ENCODE peak calls at places on chromosomes 1 and 21, in nine cellular contexts. One of them, this sample, is unnamed.
A peak's percentile ranks its signal among the peaks of the same experiment; 100 is the strongest.

GRCh38 chr1:30514945-30515344 is 208.4 kb downstream of the MATN1 start:
- DNase-seq in breast epithelium: no peak
- DNase-seq in left ventricle myocardium inferior: no peak
- DNase-seq in fibroblast of mammary gland: no peak
- DNase-seq in endodermal cell: peak; percentile 28
- DNase-seq in psoas muscle: no peak
- DNase-seq in MM.1S: no peak
- DNase-seq in retinal pigment epithelial cell: no peak
- DNase-seq in fibroblast of the aortic adventitia: no peak
- DNase-seq in this sample: no peak

GRCh38 chr1:31509124-31510072 is 66.9 kb upstream of the TINAGL1 start:
- DNase-seq in breast epithelium: no peak
- DNase-seq in retinal pigment epithelial cell: no peak
- DNase-seq in left ventricle myocardium inferior: no peak
- DNase-seq in MM.1S: peak; percentile 14
- DNase-seq in psoas muscle: no peak
- DNase-seq in fibroblast of mammary gland: no peak
- DNase-seq in endodermal cell: no peak
- DNase-seq in fibroblast of the aortic adventitia: no peak
- DNase-seq in this sample: no peak

GRCh38 chr1:231279081-231279480 is 38.1 kb downstream of the GNPAT start:
- DNase-seq in endodermal cell: no peak
- DNase-seq in breast epithelium: no peak
- DNase-seq in retinal pigment epithelial cell: no peak
- DNase-seq in left ventricle myocardium inferior: no peak
- DNase-seq in fibroblast of the aortic adventitia: peak; percentile 54
- DNase-seq in fibroblast of mammary gland: peak; percentile 45
- DNase-seq in MM.1S: no peak
- DNase-seq in psoas muscle: no peak
- DNase-seq in this sample: peak; percentile 86

GRCh38 chr21:41258617-41259016 is 58.0 kb upstream of the FAM3B start:
- DNase-seq in retinal pigment epithelial cell: no peak
- DNase-seq in psoas muscle: no peak
- DNase-seq in endodermal cell: no peak
- DNase-seq in MM.1S: no peak
- DNase-seq in fibroblast of the aortic adventitia: peak; percentile 25
- DNase-seq in breast epithelium: no peak
- DNase-seq in fibroblast of mammary gland: peak; percentile 52
- DNase-seq in left ventricle myocardium inferior: no peak
- DNase-seq in this sample: peak; percentile 84

GRCh38 chr1:192159769-192160168 is 1.5 kb downstream of the RGS18 start:
- DNase-seq in fibroblast of the aortic adventitia: no peak
- DNase-seq in fibroblast of mammary gland: no peak
- DNase-seq in MM.1S: no peak
- DNase-seq in endodermal cell: no peak
- DNase-seq in left ventricle myocardium inferior: no peak
- DNase-seq in retinal pigment epithelial cell: no peak
- DNase-seq in psoas muscle: no peak
- DNase-seq in breast epithelium: no peak
- DNase-seq in this sample: no peak

GRCh38 chr1:167819849-167820683 is 93.9 kb downstream of the ADCY10 start:
- DNase-seq in MM.1S: peak; percentile 37
- DNase-seq in breast epithelium: peak; percentile 93
- DNase-seq in fibroblast of mammary gland: peak; percentile 94
- DNase-seq in retinal pigment epithelial cell: peak; percentile 24
- DNase-seq in psoas muscle: peak; percentile 94
- DNase-seq in fibroblast of the aortic adventitia: peak; percentile 96
- DNase-seq in endodermal cell: peak; percentile 93
- DNase-seq in left ventricle myocardium inferior: peak; percentile 76
- DNase-seq in this sample: peak; percentile 82

GRCh38 chr1:147627435-147628110 is 42.8 kb downstream of the ACP6 start:
- DNase-seq in endodermal cell: peak; percentile 83
- DNase-seq in MM.1S: peak; percentile 58
- DNase-seq in fibroblast of the aortic adventitia: peak; percentile 62
- DNase-seq in psoas muscle: peak; percentile 72
- DNase-seq in retinal pigment epithelial cell: no peak
- DNase-seq in fibroblast of mammary gland: peak; percentile 43
- DNase-seq in left ventricle myocardium inferior: peak; percentile 35
- DNase-seq in breast epithelium: no peak
- DNase-seq in this sample: peak; percentile 50

GRCh38 chr1:22275626-22276395 is 132.9 kb upstream of the WNT4 start:
- DNase-seq in breast epithelium: no peak
- DNase-seq in fibroblast of mammary gland: peak; percentile 49
- DNase-seq in fibroblast of the aortic adventitia: peak; percentile 55
- DNase-seq in MM.1S: no peak
- DNase-seq in psoas muscle: peak; percentile 65
- DNase-seq in endodermal cell: peak; percentile 94
- DNase-seq in left ventricle myocardium inferior: no peak
- DNase-seq in retinal pigment epithelial cell: no peak
- DNase-seq in this sample: peak; percentile 70

GRCh38 chr1:39081266-39082139 is 55.4 kb downstream of the NDUFS5 start:
- DNase-seq in fibroblast of mammary gland: no peak
- DNase-seq in psoas muscle: peak; percentile 63
- DNase-seq in breast epithelium: no peak
- DNase-seq in retinal pigment epithelial cell: no peak
- DNase-seq in left ventricle myocardium inferior: peak; percentile 18
- DNase-seq in MM.1S: no peak
- DNase-seq in fibroblast of the aortic adventitia: no peak
- DNase-seq in endodermal cell: no peak
- DNase-seq in this sample: peak; percentile 39

GRCh38 chr1:54583868-54584267 is 35.8 kb downstream of the ACOT11 start:
- DNase-seq in breast epithelium: no peak
- DNase-seq in left ventricle myocardium inferior: no peak
- DNase-seq in fibroblast of the aortic adventitia: no peak
- DNase-seq in psoas muscle: no peak
- DNase-seq in fibroblast of mammary gland: no peak
- DNase-seq in MM.1S: no peak
- DNase-seq in endodermal cell: no peak
- DNase-seq in retinal pigment epithelial cell: no peak
- DNase-seq in this sample: no peak

GRCh38 chr1:200905411-200906052 is 10.8 kb downstream of the INAVA start:
- DNase-seq in MM.1S: peak; percentile 20
- DNase-seq in fibroblast of the aortic adventitia: no peak
- DNase-seq in left ventricle myocardium inferior: no peak
- DNase-seq in retinal pigment epithelial cell: no peak
- DNase-seq in breast epithelium: no peak
- DNase-seq in fibroblast of mammary gland: peak; percentile 10
- DNase-seq in endodermal cell: no peak
- DNase-seq in psoas muscle: no peak
- DNase-seq in this sample: peak; percentile 90

GRCh38 chr1:5393591-5393990 is 598.6 kb downstream of the NPHP4 start:
- DNase-seq in retinal pigment epithelial cell: no peak
- DNase-seq in endodermal cell: no peak
- DNase-seq in fibroblast of the aortic adventitia: no peak
- DNase-seq in MM.1S: no peak
- DNase-seq in breast epithelium: no peak
- DNase-seq in left ventricle myocardium inferior: no peak
- DNase-seq in fibroblast of mammary gland: no peak
- DNase-seq in psoas muscle: no peak
- DNase-seq in this sample: no peak

GRCh38 chr1:5391725-5392124 is 600.5 kb downstream of the NPHP4 start:
- DNase-seq in left ventricle myocardium inferior: no peak
- DNase-seq in fibroblast of the aortic adventitia: no peak
- DNase-seq in retinal pigment epithelial cell: no peak
- DNase-seq in psoas muscle: no peak
- DNase-seq in fibroblast of mammary gland: no peak
- DNase-seq in breast epithelium: no peak
- DNase-seq in endodermal cell: no peak
- DNase-seq in MM.1S: no peak
- DNase-seq in this sample: no peak

GRCh38 chr1:5393146-5393545 is 599.1 kb downstream of the NPHP4 start:
- DNase-seq in fibroblast of mammary gland: no peak
- DNase-seq in MM.1S: no peak
- DNase-seq in fibroblast of the aortic adventitia: no peak
- DNase-seq in retinal pigment epithelial cell: no peak
- DNase-seq in endodermal cell: no peak
- DNase-seq in left ventricle myocardium inferior: no peak
- DNase-seq in psoas muscle: no peak
- DNase-seq in breast epithelium: no peak
- DNase-seq in this sample: no peak

GRCh38 chr1:5390497-5390896 is 601.7 kb downstream of the NPHP4 start:
- DNase-seq in fibroblast of the aortic adventitia: no peak
- DNase-seq in breast epithelium: no peak
- DNase-seq in MM.1S: no peak
- DNase-seq in endodermal cell: no peak
- DNase-seq in left ventricle myocardium inferior: no peak
- DNase-seq in retinal pigment epithelial cell: no peak
- DNase-seq in fibroblast of mammary gland: no peak
- DNase-seq in psoas muscle: no peak
- DNase-seq in this sample: no peak

GRCh38 chr1:5394111-5394510 is 598.1 kb downstream of the NPHP4 start:
- DNase-seq in endodermal cell: peak; percentile 66
- DNase-seq in retinal pigment epithelial cell: no peak
- DNase-seq in left ventricle myocardium inferior: no peak
- DNase-seq in fibroblast of the aortic adventitia: no peak
- DNase-seq in fibroblast of mammary gland: no peak
- DNase-seq in MM.1S: no peak
- DNase-seq in breast epithelium: no peak
- DNase-seq in psoas muscle: no peak
- DNase-seq in this sample: no peak
- TF ChIP-seq CTCF in endodermal cell: peak; percentile 61
- TF ChIP-seq CTCF in retinal pigment epithelial cell: no peak
- TF ChIP-seq CTCF in left ventricle myocardium inferior: no peak
- TF ChIP-seq CTCF in fibroblast of the aortic adventitia: no peak
- TF ChIP-seq CTCF in fibroblast of mammary gland: no peak
- TF ChIP-seq CTCF in MM.1S: no peak
- TF ChIP-seq CTCF in breast epithelium: no peak
- TF ChIP-seq CTCF in psoas muscle: no peak
- TF ChIP-seq CTCF in this sample: no peak

GRCh38 chr1:119771016-119771415 is 2.3 kb upstream of the HMGCS2 start:
- DNase-seq in MM.1S: no peak
- DNase-seq in fibroblast of mammary gland: peak; percentile 27
- DNase-seq in endodermal cell: peak; percentile 66
- DNase-seq in left ventricle myocardium inferior: peak; percentile 24
- DNase-seq in retinal pigment epithelial cell: no peak
- DNase-seq in fibroblast of the aortic adventitia: no peak
- DNase-seq in psoas muscle: no peak
- DNase-seq in breast epithelium: no peak
- DNase-seq in this sample: no peak

GRCh38 chr1:119766374-119766794 is 2.3 kb downstream of the HMGCS2 start:
- DNase-seq in retinal pigment epithelial cell: no peak
- DNase-seq in fibroblast of the aortic adventitia: peak; percentile 9
- DNase-seq in breast epithelium: no peak
- DNase-seq in MM.1S: no peak
- DNase-seq in psoas muscle: no peak
- DNase-seq in left ventricle myocardium inferior: no peak
- DNase-seq in endodermal cell: no peak
- DNase-seq in fibroblast of mammary gland: no peak
- DNase-seq in this sample: no peak

GRCh38 chr1:119768778-119769177 is at the start of gene HMGCS2:
- DNase-seq in retinal pigment epithelial cell: no peak
- DNase-seq in left ventricle myocardium inferior: no peak
- DNase-seq in psoas muscle: no peak
- DNase-seq in fibroblast of the aortic adventitia: no peak
- DNase-seq in endodermal cell: peak; percentile 48
- DNase-seq in breast epithelium: no peak
- DNase-seq in fibroblast of mammary gland: no peak
- DNase-seq in MM.1S: no peak
- DNase-seq in this sample: no peak

GRCh38 chr1:119764220-119764619 is 4.5 kb downstream of the HMGCS2 start:
- DNase-seq in retinal pigment epithelial cell: no peak
- DNase-seq in endodermal cell: no peak
- DNase-seq in psoas muscle: no peak
- DNase-seq in left ventricle myocardium inferior: no peak
- DNase-seq in fibroblast of mammary gland: no peak
- DNase-seq in breast epithelium: no peak
- DNase-seq in MM.1S: no peak
- DNase-seq in fibroblast of the aortic adventitia: no peak
- DNase-seq in this sample: no peak

DNA sequence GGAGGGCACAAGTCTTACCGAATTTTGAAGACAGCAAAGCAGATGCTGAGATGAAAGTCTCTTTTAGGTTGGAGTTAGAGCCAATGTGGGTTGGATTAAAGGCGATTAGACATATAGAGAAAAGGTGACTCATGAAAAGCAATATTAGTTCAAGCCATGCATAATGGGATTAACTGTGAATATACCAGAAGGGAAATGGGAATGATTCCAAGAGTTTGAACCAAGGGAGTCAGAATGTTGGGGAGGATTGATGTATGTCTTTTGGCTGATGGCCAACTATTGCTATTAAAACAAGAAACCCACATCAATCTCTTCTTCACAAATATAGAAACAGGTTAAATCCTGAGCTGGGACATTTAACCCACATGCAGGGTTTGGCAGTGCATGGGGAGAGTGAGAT is 1.2 kb downstream of the HMGCS2 start:
- DNase-seq in fibroblast of the aortic adventitia: no peak
- DNase-seq in fibroblast of mammary gland: peak; percentile 29
- DNase-seq in retinal pigment epithelial cell: peak; percentile 73
- DNase-seq in endodermal cell: no peak
- DNase-seq in breast epithelium: no peak
- DNase-seq in left ventricle myocardium inferior: no peak
- DNase-seq in MM.1S: no peak
- DNase-seq in psoas muscle: no peak
- DNase-seq in this sample: no peak
- H3K4me3 ChIP-seq in fibroblast of the aortic adventitia: no peak overlapping the region
- H3K4me3 ChIP-seq in fibroblast of mammary gland: no peak overlapping the region
- H3K4me3 ChIP-seq in retinal pigment epithelial cell: no peak overlapping the region
- H3K4me3 ChIP-seq in endodermal cell: no peak overlapping the region
- H3K4me3 ChIP-seq in breast epithelium: no peak overlapping the region
- H3K4me3 ChIP-seq in left ventricle myocardium inferior: peak overlapping the region; percentile 41
- H3K4me3 ChIP-seq in MM.1S: no peak overlapping the region
- H3K4me3 ChIP-seq in psoas muscle: no peak overlapping the region
- H3K4me3 ChIP-seq in this sample: no peak overlapping the region

DNA sequence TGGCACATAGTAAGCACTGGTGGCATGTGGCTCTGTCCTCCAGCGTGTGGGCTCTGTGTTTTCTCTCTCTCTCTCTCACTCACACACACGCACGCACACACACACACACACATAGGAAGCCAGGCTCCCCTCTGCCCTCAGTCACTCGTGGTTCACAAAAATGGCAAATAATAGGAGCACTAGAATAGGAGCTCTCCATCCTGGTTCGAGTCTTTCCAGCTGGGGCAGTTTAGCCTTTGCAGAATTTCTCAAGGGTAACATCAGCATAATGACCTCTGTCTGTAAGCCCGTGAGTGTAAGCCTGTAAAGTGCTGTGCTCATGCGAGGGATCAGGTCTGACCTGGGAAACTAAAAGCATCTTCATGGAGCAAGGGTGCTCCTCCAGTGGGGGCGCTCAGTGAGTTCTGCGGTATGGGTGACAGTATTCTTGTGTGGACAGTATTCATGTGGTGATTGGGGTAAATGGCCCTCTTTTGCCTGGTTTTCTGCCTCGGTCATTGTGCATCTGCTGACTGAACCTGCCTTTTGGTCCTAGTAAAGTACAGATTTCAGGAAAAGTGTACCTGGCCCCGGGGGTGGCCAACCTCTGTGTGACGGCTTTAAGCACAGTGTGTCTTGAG is 839 bp upstream of the ZC3H12A start:
- DNase-seq in MM.1S: no peak
- DNase-seq in psoas muscle: no peak
- DNase-seq in left ventricle myocardium inferior: no peak
- DNase-seq in breast epithelium: peak; percentile 26
- DNase-seq in fibroblast of mammary gland: no peak
- DNase-seq in endodermal cell: no peak
- DNase-seq in retinal pigment epithelial cell: no peak
- DNase-seq in fibroblast of the aortic adventitia: peak; percentile 45
- DNase-seq in this sample: peak; percentile 43
- TF ChIP-seq CTCF in MM.1S: no peak
- TF ChIP-seq CTCF in psoas muscle: no peak
- TF ChIP-seq CTCF in left ventricle myocardium inferior: no peak
- TF ChIP-seq CTCF in breast epithelium: no peak
- TF ChIP-seq CTCF in fibroblast of mammary gland: no peak
- TF ChIP-seq CTCF in endodermal cell: peak; percentile 13
- TF ChIP-seq CTCF in retinal pigment epithelial cell: peak; percentile 32
- TF ChIP-seq CTCF in fibroblast of the aortic adventitia: peak; percentile 5
- TF ChIP-seq CTCF in this sample: peak; percentile 27

GRCh38 chr1:173212952-173213491 is 5.9 kb upstream of the TNFSF4 start:
- DNase-seq in endodermal cell: no peak
- DNase-seq in MM.1S: no peak
- DNase-seq in psoas muscle: no peak
- DNase-seq in fibroblast of mammary gland: no peak
- DNase-seq in fibroblast of the aortic adventitia: no peak
- DNase-seq in left ventricle myocardium inferior: no peak
- DNase-seq in retinal pigment epithelial cell: no peak
- DNase-seq in breast epithelium: no peak
- DNase-seq in this sample: no peak
- H3K4me3 ChIP-seq in endodermal cell: no peak overlapping the region
- H3K4me3 ChIP-seq in MM.1S: no peak overlapping the region
- H3K4me3 ChIP-seq in psoas muscle: no peak overlapping the region
- H3K4me3 ChIP-seq in fibroblast of mammary gland: no peak overlapping the region
- H3K4me3 ChIP-seq in fibroblast of the aortic adventitia: no peak overlapping the region
- H3K4me3 ChIP-seq in left ventricle myocardium inferior: no peak overlapping the region
- H3K4me3 ChIP-seq in retinal pigment epithelial cell: no peak overlapping the region
- H3K4me3 ChIP-seq in breast epithelium: no peak overlapping the region
- H3K4me3 ChIP-seq in this sample: no peak overlapping the region

This sample was measured in epithelial cell of esophagus.